ENCODE peak calls at places on chromosomes 16 and 17, in nine cellular contexts. O, A, U, R, P, K, H, M and Q are unnamed samples.
A peak's percentile ranks its signal among the peaks of the same experiment; 100 is the strongest.

GRCh38 chr16:7057458-7057857 is 275.2 kb upstream of the RBFOX1 start:
- DNase-seq in O (no peak), A (no peak), U (no peak), R (no peak), P (no peak), K (no peak), H (no peak), M (no peak), Q (no peak)

GRCh38 chr17:48831549-48831883 is 681 bp downstream of the CALCOCO2 start:
- DNase-seq in O (no peak), A (no peak), U (no peak), R (no peak), P (no peak), K (no peak), H (no peak), M (no peak), Q (no peak)

GRCh38 chr16:1534021-1535020 is 855 bp downstream of the TMEM204 start:
- DNase-seq in O (peak; percentile 56), A (no peak), U (no peak), R (no peak), P (no peak), K (no peak), H (no peak), M (no peak), Q (no peak)

GRCh38 chr17:333626-334396 is 18.8 kb downstream of the RPH3AL start:
- DNase-seq in O (peak; percentile 2), A (no peak), U (peak; percentile 95), R (peak; percentile 81), P (no peak), K (no peak), H (peak; percentile 73), M (no peak), Q (no peak)

GRCh38 chr17:59669411-59669810 is 37.8 kb downstream of the PTRH2 start:
- DNase-seq in O (no peak), A (no peak), U (no peak), R (no peak), P (peak; percentile 21), K (no peak), H (no peak), M (no peak), Q (no peak)

GRCh38 chr16:57873218-57873617 is 70.9 kb upstream of the KIFC3 start:
- DNase-seq in O (no peak), A (no peak), U (no peak), R (no peak), P (no peak), K (no peak), H (no peak), M (no peak), Q (no peak)

GRCh38 chr16:24045641-24046040 is 209.9 kb downstream of the PRKCB start:
- DNase-seq in O (no peak), A (no peak), U (no peak), R (no peak), P (peak; percentile 22), K (no peak), H (no peak), M (peak; percentile 3), Q (no peak)

GRCh38 chr17:8894673-8895578 is 27.5 kb upstream of the PIK3R6 start:
- DNase-seq in O (peak; percentile 76), A (no peak), U (no peak), R (peak; percentile 55), P (peak; percentile 78), K (no peak), H (peak; percentile 64), M (peak; percentile 56), Q (no peak)

GRCh38 chr16:66130296-66130910 is 236.1 kb upstream of the CDH5 start:
- DNase-seq in O (peak; percentile 87), A (no peak), U (no peak), R (no peak), P (no peak), K (no peak), H (no peak), M (no peak), Q (peak; percentile 84)

GRCh38 chr17:42573095-42573494 is 4.4 kb downstream of the PSMC3IP start:
- DNase-seq in O (no peak), A (no peak), U (no peak), R (peak; percentile 4), P (no peak), K (no peak), H (no peak), M (no peak), Q (no peak)

GRCh38 chr17:48804936-48805411 is 12.1 kb downstream of the TTLL6 start:
- DNase-seq in O (peak; percentile 52), A (no peak), U (peak; percentile 74), R (peak; percentile 79), P (peak; percentile 78), K (no peak), H (peak; percentile 50), M (peak; percentile 48), Q (no peak)

GRCh38 chr17:4740025-4740351 is 260 bp upstream of the CXCL16 start:
- DNase-seq in O (no peak), A (no peak), U (no peak), R (no peak), P (no peak), K (no peak), H (no peak), M (no peak), Q (no peak)

GRCh38 chr16:8863594-8864424 is 5.0 kb downstream of the CARHSP1 start:
- DNase-seq in O (no peak), A (no peak), U (no peak), R (no peak), P (peak; percentile 83), K (no peak), H (peak; percentile 69), M (peak; percentile 66), Q (no peak)

GRCh38 chr17:37305406-37305905 is 70.3 kb upstream of the C17orf78 start:
- DNase-seq in O (no peak), A (no peak), U (no peak), R (no peak), P (no peak), K (no peak), H (no peak), M (peak; percentile 87), Q (no peak)

GRCh38 chr16:88380619-88381018 is 2.1 kb upstream of the ZNF469 start:
- DNase-seq in O (no peak), A (no peak), U (peak; percentile 14), R (no peak), P (no peak), K (no peak), H (no peak), M (no peak), Q (no peak)

GRCh38 chr17:37261286-37261685 is 114.5 kb upstream of the C17orf78 start:
- DNase-seq in O (peak; percentile 8), A (no peak), U (no peak), R (no peak), P (no peak), K (no peak), H (no peak), M (no peak), Q (peak; percentile 34)

DNA sequence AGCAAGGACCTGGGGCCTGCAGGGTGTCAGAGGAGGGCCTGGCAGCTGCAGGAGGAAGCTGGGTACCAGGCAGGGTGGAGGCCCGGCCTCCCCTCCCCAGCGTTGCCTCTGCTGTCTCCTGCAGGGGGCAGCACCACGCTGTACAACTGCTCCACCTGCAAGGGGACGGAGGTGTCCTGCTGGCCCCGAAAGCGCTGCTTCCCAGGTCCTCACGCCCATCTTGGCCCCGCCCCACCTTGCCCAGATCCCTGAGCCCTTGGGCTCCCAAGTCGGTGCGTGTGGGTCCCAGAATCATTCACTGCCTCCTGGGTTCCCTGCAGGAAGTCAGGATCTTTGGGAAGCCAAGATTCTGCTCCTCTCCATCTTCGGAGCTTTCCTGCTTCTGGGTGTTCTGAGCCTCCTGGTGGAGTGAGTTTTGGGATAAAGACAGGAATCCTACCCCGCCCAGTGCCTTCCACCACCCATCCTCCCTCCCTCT is 1.2 kb downstream of the TMEM95 start:
- DNase-seq in O (peak; percentile 66), A (no peak), U (peak; percentile 90), R (peak; percentile 94), P (peak; percentile 92), K (no peak), H (peak; percentile 74), M (peak; percentile 90), Q (no peak)
- H3K4me3 ChIP-seq in O (no peak overlapping the region), A (no peak overlapping the region), U (no peak overlapping the region), R (no peak overlapping the region), P (no peak overlapping the region), K (no peak overlapping the region), H (no peak overlapping the region), M (no peak overlapping the region), Q (no peak overlapping the region)

DNA sequence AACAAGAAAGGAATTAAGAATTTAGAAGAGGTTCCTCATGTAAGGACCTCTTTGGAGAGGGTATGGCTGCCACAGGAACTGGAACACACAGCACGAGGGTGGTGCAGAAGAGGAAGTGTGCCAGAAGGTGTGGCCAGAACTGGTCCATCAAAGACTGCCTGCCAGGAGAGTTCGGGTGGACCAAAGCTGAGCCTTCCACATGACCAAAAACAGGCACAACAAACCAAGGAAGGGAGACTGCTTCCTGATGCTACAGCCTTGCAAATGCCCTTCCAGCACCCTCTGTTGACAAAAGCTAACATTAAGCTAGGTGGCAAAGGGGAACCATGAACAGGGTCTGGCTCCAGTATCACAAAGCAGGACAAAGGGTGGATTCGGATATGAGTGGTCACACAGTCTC is 125.8 kb upstream of the TMEM97 start:
- DNase-seq in O (no peak), A (no peak), U (peak; percentile 71), R (peak; percentile 71), P (no peak), K (no peak), H (peak; percentile 34), M (peak; percentile 14), Q (no peak)
- TF ChIP-seq CTCF in O (no peak), A (no peak), U (no peak), R (peak; percentile 8), P (no peak), K (no peak), H (no peak), M (no peak), Q (no peak)

GRCh38 chr17:40452074-40452787 is 9.0 kb downstream of the IGFBP4 start:
- DNase-seq in O (peak; percentile 98), A (no peak), U (no peak), R (no peak), P (peak; percentile 67), K (peak; percentile 44), H (no peak), M (no peak), Q (no peak)
- H3K4me3 ChIP-seq in O (peak overlapping the region; percentile 25), A (no peak overlapping the region), U (peak overlapping the region; percentile 11), R (no peak overlapping the region), P (peak overlapping the region; percentile 78), K (no peak overlapping the region), H (no peak overlapping the region), M (no peak overlapping the region), Q (no peak overlapping the region)

GRCh38 chr17:10631048-10631700 is 25.9 kb downstream of the MYH3 start:
- DNase-seq in O (peak; percentile 40), A (no peak), U (no peak), R (no peak), P (peak; percentile 44), K (no peak), H (no peak), M (peak; percentile 42), Q (no peak)

GRCh38 chr17:10626378-10626777 is 30.7 kb downstream of the MYH3 start:
- DNase-seq in O (no peak), A (no peak), U (no peak), R (no peak), P (no peak), K (no peak), H (no peak), M (no peak), Q (no peak)

GRCh38 chr17:10631701-10632100 is 25.4 kb downstream of the MYH3 start:
- DNase-seq in O (no peak), A (no peak), U (no peak), R (no peak), P (no peak), K (no peak), H (no peak), M (no peak), Q (no peak)

GRCh38 chr17:10629706-10630105 is 27.4 kb downstream of the MYH3 start:
- DNase-seq in O (no peak), A (no peak), U (no peak), R (no peak), P (no peak), K (no peak), H (no peak), M (no peak), Q (no peak)

GRCh38 chr17:10628756-10629155 is 28.4 kb downstream of the MYH3 start:
- DNase-seq in O (no peak), A (no peak), U (no peak), R (no peak), P (peak; percentile 28), K (no peak), H (no peak), M (no peak), Q (no peak)
- TF ChIP-seq CTCF in O (peak; percentile 41), A (no peak), U (no peak), R (peak; percentile 32), P (peak; percentile 25), K (peak; percentile 17), H (no peak), M (peak; percentile 28), Q (peak; percentile 49)